ENCODE peak calls at places on chromosomes 7 and 10, in five cellular contexts. J, R, P, S and O are unnamed samples.
A peak's percentile ranks its signal among the peaks of the same experiment; 100 is the strongest.

GRCh38 chr7:132226626-132227290 is 349.5 kb downstream of the PLXNA4 start:
- DNase-seq in J (no peak), R (no peak), P (no peak), S (no peak), O (no peak)

GRCh38 chr10:102230861-102231356 is 4.8 kb downstream of the ELOVL3 start:
- DNase-seq in J (peak; percentile 59), R (peak; percentile 72), P (no peak), S (peak; percentile 32), O (peak; percentile 20)

GRCh38 chr7:33554046-33554445 is 351.3 kb upstream of the BMPER start:
- DNase-seq in J (peak; percentile 8), R (no peak), P (peak; percentile 25), S (no peak), O (no peak)

GRCh38 chr10:84256510-84257342 is 11.9 kb downstream of the RGR start:
- DNase-seq in J (peak; percentile 69), R (no peak), P (peak; percentile 25), S (no peak), O (peak; percentile 5)

GRCh38 chr10:125881192-125881591 is at the start of gene DHX32:
- DNase-seq in J (no peak), R (no peak), P (no peak), S (no peak), O (no peak)

GRCh38 chr7:47481656-47482012 is 100.3 kb downstream of the TNS3 start:
- DNase-seq in J (no peak), R (no peak), P (no peak), S (no peak), O (no peak)

GRCh38 chr10:27242951-27243551 is 2.5 kb upstream of the ACBD5 start:
- DNase-seq in J (peak; percentile 59), R (no peak), P (peak; percentile 82), S (peak; percentile 67), O (peak; percentile 84)

GRCh38 chr7:131948434-131949053 is 392.1 kb upstream of the PODXL start:
- DNase-seq in J (peak; percentile 55), R (no peak), P (peak; percentile 54), S (no peak), O (no peak)

GRCh38 chr10:25725917-25726716 is 207.9 kb upstream of the MYO3A start:
- DNase-seq in J (peak; percentile 69), R (no peak), P (peak; percentile 46), S (no peak), O (peak; percentile 13)

GRCh38 chr7:32410545-32410944 is 79.6 kb downstream of the LSM5 start:
- DNase-seq in J (no peak), R (no peak), P (no peak), S (no peak), O (no peak)

GRCh38 chr7:156224441-156225225 is 412.4 kb upstream of the SHH start:
- DNase-seq in J (no peak), R (no peak), P (no peak), S (no peak), O (no peak)

DNA sequence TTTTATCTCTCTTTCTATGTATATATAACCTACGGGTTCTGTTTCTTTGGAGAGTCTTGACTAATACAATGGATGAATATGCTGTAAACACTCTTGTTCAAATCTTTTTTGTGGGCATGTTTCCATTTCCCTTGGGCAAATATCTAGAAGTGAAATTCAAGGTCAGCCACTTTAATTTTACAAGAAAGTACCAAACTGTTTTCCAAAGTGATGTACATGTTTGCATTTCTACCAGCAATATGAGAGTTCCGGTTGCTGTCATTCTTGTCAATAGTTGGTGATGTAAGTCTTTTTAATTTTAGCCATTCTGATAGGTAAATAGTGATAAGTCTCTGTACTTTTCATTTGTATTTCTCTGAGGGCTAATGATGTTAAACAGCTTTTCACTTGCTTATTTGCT is 48.4 kb downstream of the PDK4 start:
- DNase-seq in J (no peak), R (no peak), P (no peak), S (no peak), O (no peak)
- H3K27ac ChIP-seq in J (no peak overlapping the region), R (peak overlapping the region; percentile 80), P (no peak overlapping the region), S (peak overlapping the region; percentile 97), O (no peak overlapping the region)

DNA sequence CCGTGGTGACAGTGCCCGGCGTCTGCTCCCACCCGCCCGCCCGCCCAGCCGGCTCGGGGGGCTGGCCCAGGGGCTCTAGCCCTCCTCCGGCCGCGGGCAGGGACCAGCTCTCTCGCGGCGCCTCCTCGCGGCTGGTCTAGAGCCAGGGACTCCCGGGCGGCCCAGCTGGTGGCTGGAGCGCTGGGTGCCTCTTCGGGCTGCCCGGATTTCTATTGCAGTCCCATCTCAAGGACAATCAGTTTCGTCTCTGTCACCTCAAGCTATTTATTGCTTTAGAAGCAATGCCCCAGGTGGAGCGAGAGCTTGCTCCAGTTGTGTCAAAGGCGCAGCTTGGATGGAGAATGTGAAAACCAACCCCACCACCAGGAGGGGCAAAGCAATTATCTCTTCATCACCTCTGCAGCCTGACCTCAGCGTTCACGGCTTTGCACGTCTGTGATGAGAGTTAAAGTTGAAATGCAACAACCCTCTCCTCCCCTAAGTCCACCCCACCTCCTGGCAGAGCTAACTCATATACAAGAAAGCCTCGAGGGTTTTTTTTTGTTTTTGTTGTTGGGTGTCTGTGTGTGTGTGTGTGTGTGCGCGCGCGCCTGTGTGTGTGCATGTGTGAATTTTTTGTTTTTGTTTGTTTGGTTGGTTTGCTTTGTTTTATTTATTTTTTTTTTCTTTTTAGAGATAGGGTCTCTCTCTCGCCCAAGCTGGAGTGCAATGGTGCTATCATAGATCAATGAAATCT is at the start of gene ITGA8:
- DNase-seq in J (peak; percentile 50), R (no peak), P (no peak), S (no peak), O (no peak)
- H3K9me3 ChIP-seq in J (no peaks in the 10 kb centered on the region), R (no peaks in the 10 kb centered on the region), P (no peaks in the 10 kb centered on the region), S (no peaks in the 10 kb centered on the region), O (no peaks in the 10 kb centered on the region)

DNA sequence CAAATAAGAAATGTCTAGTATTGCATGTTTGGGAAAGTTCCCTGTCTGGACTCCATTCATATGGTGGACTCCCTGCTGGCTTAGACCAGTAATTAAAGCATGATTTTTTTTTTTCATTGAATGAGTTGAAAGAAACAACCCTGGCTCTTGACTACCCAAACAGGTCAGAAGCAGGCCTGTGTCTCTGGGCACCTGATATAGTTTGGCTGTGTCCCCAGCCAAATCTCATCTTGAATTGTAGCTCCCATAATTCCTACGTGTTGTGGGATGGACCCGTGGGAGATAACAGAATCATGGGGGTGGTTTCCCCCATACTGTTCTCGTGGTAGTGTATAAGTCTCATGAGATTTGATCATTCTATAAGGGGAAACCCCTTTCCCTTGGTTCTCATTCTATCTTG is 206.2 kb downstream of the TMEM178B start:
- DNase-seq in J (no peak), R (no peak), P (no peak), S (no peak), O (no peak)
- H3K4me1 ChIP-seq in J (no peaks in the 10 kb centered on the region), R (no peaks in the 10 kb centered on the region), P (no peaks in the 10 kb centered on the region), S (no peaks in the 10 kb centered on the region), O (no peaks in the 10 kb centered on the region)

GRCh38 chr7:7102906-7103305 is 79.4 kb upstream of the C1GALT1 start:
- DNase-seq in J (no peak), R (no peak), P (no peak), S (no peak), O (no peak)

GRCh38 chr7:7098280-7098818 is 84.0 kb upstream of the C1GALT1 start:
- DNase-seq in J (no peak), R (no peak), P (no peak), S (no peak), O (no peak)

GRCh38 chr7:7103343-7104313 is 78.7 kb upstream of the C1GALT1 start:
- DNase-seq in J (peak; percentile 78), R (no peak), P (peak; percentile 64), S (no peak), O (peak; percentile 73)

GRCh38 chr7:7099584-7100014 is 82.7 kb upstream of the C1GALT1 start:
- DNase-seq in J (peak; percentile 84), R (peak; percentile 59), P (peak; percentile 93), S (no peak), O (no peak)

DNA sequence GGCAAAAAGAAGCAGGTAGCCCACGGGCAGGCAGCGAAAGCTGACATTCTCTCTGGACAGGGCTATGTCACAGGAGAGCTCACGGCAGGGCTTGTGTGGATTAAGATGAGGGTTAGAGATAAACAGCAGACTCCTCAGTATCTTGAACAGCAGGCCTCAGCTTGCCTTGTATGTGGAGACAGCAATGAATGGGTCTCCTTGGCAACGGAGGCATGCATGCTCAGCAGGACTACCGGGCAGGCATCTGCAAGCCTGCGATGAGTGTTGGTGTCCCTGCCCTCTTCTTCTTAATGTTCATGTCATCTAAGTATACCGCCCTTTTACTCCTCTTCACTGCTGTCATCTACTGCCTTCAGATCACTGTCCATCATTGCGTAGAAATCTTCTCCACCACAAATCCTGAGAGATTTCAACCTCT is 81.9 kb upstream of the C1GALT1 start:
- DNase-seq in J (no peak), R (no peak), P (peak; percentile 23), S (no peak), O (no peak)
- H3K27ac ChIP-seq in J (no peak overlapping the region), R (no peak overlapping the region), P (no peak overlapping the region), S (no peak overlapping the region), O (no peak overlapping the region)

GRCh38 chr10:11186330-11186729 is 168.7 kb downstream of the CELF2 start:
- DNase-seq in J (no peak), R (no peak), P (no peak), S (no peak), O (no peak)

GRCh38 chr10:11180228-11180627 is 162.6 kb downstream of the CELF2 start:
- DNase-seq in J (no peak), R (peak; percentile 69), P (no peak), S (peak; percentile 58), O (peak; percentile 83)

GRCh38 chr10:11184093-11184492 is 166.4 kb downstream of the CELF2 start:
- DNase-seq in J (no peak), R (no peak), P (no peak), S (no peak), O (no peak)

GRCh38 chr10:11181996-11182395 is 164.3 kb downstream of the CELF2 start:
- DNase-seq in J (peak; percentile 28), R (no peak), P (peak; percentile 35), S (no peak), O (no peak)

GRCh38 chr10:11183000-11183399 is 165.3 kb downstream of the CELF2 start:
- DNase-seq in J (no peak), R (no peak), P (no peak), S (no peak), O (no peak)
- H3K9me3 ChIP-seq in J (no peaks in the 10 kb centered on the region), R (peaks cover 10% of the 10 kb centered on the region), P (no peaks in the 10 kb centered on the region), S (peaks cover 5% of the 10 kb centered on the region), O (peaks cover 7% of the 10 kb centered on the region)

DNA sequence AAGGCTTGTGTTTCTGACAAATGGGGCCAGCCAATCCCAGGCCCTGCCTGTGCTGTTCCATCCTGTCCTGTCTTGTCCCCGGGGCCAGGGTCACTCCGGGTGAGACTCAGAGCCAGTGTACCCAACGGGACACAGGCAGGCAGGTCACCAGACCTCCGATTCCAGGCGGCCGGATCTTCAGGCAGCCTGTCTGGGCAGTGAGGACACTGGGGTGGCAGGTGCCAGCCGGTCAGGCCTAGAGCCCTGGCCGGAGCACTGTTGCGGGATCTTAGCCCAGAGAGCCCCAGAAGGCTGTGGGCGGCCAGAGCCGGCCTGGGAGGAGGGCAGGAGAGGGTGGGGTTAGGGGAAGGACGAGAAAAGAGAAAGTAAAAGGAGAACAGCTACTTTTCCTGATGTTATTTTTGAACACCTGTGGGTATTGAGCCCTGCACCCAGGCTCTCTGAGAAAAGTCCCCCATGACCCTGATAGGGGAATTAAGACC is 134.3 kb upstream of the TNRC18 start:
- DNase-seq in J (peak; percentile 76), R (peak; percentile 82), P (no peak), S (peak; percentile 52), O (no peak)
- H3K4me1 ChIP-seq in J (peaks cover 34% of the 10 kb centered on the region), R (peaks cover 51% of the 10 kb centered on the region), P (peaks cover 32% of the 10 kb centered on the region), S (peaks cover 50% of the 10 kb centered on the region), O (peaks cover 55% of the 10 kb centered on the region)

GRCh38 chr7:2314209-2314955 is at the start of gene SNX8:
- DNase-seq in J (peak; percentile 95), R (peak; percentile 93), P (peak; percentile 77), S (peak; percentile 97), O (peak; percentile 95)
- H3K27ac ChIP-seq in J (peak within 1 kb of the TSS; percentile 65), R (peak within 1 kb of the TSS; percentile 86), P (peak within 1 kb of the TSS; percentile 60), S (peak within 1 kb of the TSS; percentile 89), O (peak within 1 kb of the TSS; percentile 74)